ENCODE peak calls at places on chromosomes 16 and 17, in eight cellular contexts. N, J, S, C, M, E, U and Z are unnamed samples.

GRCh38 chr17:50841949-50842354 is 6.6 kb downstream of the WFIKKN2 start:
- DNase-seq in N (peak; percentile 77), J (peak; percentile 49), S (peak; percentile 76), C (no peak), M (peak; percentile 73), E (peak; percentile 76), U (peak; percentile 82), Z (peak; percentile 51)

GRCh38 chr17:835263-835662 is 53.1 kb downstream of the MRM3 start:
- DNase-seq in N (no peak), J (no peak), S (no peak), C (no peak), M (peak; percentile 99), E (peak; percentile 55), U (no peak), Z (no peak)

GRCh38 chr16:56329887-56330286 is 95.5 kb downstream of the AMFR start:
- DNase-seq in N (no peak), J (no peak), S (no peak), C (no peak), M (no peak), E (no peak), U (no peak), Z (no peak)

GRCh38 chr16:84360170-84360569 is 8.2 kb upstream of the ATP2C2 start:
- DNase-seq in N (peak; percentile 81), J (peak; percentile 64), S (no peak), C (no peak), M (peak; percentile 8), E (no peak), U (no peak), Z (no peak)

GRCh38 chr17:79705674-79706073 is 25.1 kb upstream of the ENPP7 start:
- DNase-seq in N (no peak), J (no peak), S (no peak), C (no peak), M (no peak), E (no peak), U (no peak), Z (no peak)

GRCh38 chr16:29720703-29721102 is 25.1 kb downstream of the C16orf54 start:
- DNase-seq in N (no peak), J (no peak), S (no peak), C (no peak), M (no peak), E (no peak), U (no peak), Z (no peak)

GRCh38 chr17:82327757-82328140 is 5.8 kb downstream of the SECTM1 start:
- DNase-seq in N (no peak), J (no peak), S (no peak), C (no peak), M (no peak), E (no peak), U (no peak), Z (no peak)

GRCh38 chr17:28982191-28982793 is 23.5 kb downstream of the SEZ6 start:
- DNase-seq in N (peak; percentile 65), J (peak; percentile 47), S (peak; percentile 82), C (no peak), M (peak; percentile 43), E (peak; percentile 77), U (no peak), Z (no peak)